ENCODE peak calls at places on chromosomes 2 and 18, in four cellular contexts. Y, I, W and N are unnamed samples.

GRCh38 chr2:119197529-119198266 is 25.9 kb upstream of the STEAP3 start:
- DNase-seq in W (no peak), Y (no peak), I (no peak), N (no peak)

GRCh38 chr2:3492951-3493609 is 26.3 kb downstream of the ADI1 start:
- DNase-seq in Y (no peak), W (no peak), I (peak), N (no peak)

GRCh38 chr2:225041871-225042799 is at the start of gene DOCK10:
- DNase-seq in Y (peak), W (peak), I (peak), N (peak)

GRCh38 chr2:134074619-134075018 is 179.3 kb upstream of the MGAT5 start:
- DNase-seq in I (no peak), Y (no peak), W (no peak), N (no peak)

GRCh38 chr2:18899725-18900124 is 310.4 kb upstream of the NT5C1B start:
- DNase-seq in Y (no peak), W (peak), I (no peak), N (no peak)

GRCh38 chr18:46264255-46264654 is 160.1 kb downstream of the HAUS1 start:
- DNase-seq in Y (no peak), I (peak), W (no peak), N (no peak)

GRCh38 chr2:137383391-137383790 is 580.9 kb upstream of the HNMT start:
- DNase-seq in I (no peak), W (no peak), Y (no peak), N (no peak)

GRCh38 chr2:79876430-79876829 is 363.6 kb downstream of the CTNNA2 start:
- DNase-seq in W (no peak), Y (peak), I (peak), N (no peak)

GRCh38 chr2:17550907-17551306 is 10.4 kb downstream of the VSNL1 start:
- DNase-seq in Y (no peak), W (no peak), I (no peak), N (no peak)

GRCh38 chr18:58314284-58314683 is 270.3 kb downstream of the NEDD4L start:
- DNase-seq in I (peak), Y (no peak), W (peak), N (peak)

GRCh38 chr2:121237980-121238665 is 46.9 kb downstream of the TFCP2L1 start:
- DNase-seq in W (no peak), I (peak), Y (no peak), N (no peak)

GRCh38 chr2:101341421-101341820 is 32.9 kb upstream of the RNF149 start:
- DNase-seq in I (no peak), W (no peak), Y (no peak), N (no peak)

GRCh38 chr2:108943067-108943350 is 46.0 kb downstream of the EDAR start:
- DNase-seq in Y (no peak), W (no peak), I (no peak), N (no peak)

GRCh38 chr2:133790706-133791105 is 222.4 kb upstream of the NCKAP5 start:
- DNase-seq in I (no peak), W (no peak), Y (no peak), N (no peak)

GRCh38 chr2:128516938-128517337 is 198.3 kb upstream of the HS6ST1 start:
- DNase-seq in W (no peak), I (no peak), Y (no peak), N (no peak)

GRCh38 chr2:177165103-177165583 is 47.5 kb upstream of the HNRNPA3 start:
- DNase-seq in Y (peak), I (peak), W (peak), N (peak)

GRCh38 chr2:121189656-121190381 is 95.2 kb downstream of the TFCP2L1 start:
- DNase-seq in Y (no peak), W (no peak), I (no peak), N (no peak)

GRCh38 chr2:175880-176800 is 87.7 kb downstream of the SH3YL1 start:
- DNase-seq in Y (no peak), W (no peak), I (no peak), N (no peak)

GRCh38 chr18:59861009-59861408 is 38.8 kb upstream of the PMAIP1 start:
- DNase-seq in I (no peak), Y (no peak), W (no peak), N (no peak)

GRCh38 chr2:216236486-216236885 is 127.3 kb downstream of the XRCC5 start:
- DNase-seq in I (no peak), W (no peak), Y (no peak), N (no peak)

GRCh38 chr18:79323471-79323870 is 72.3 kb upstream of the NFATC1 start:
- DNase-seq in Y (no peak), I (no peak), W (no peak), N (no peak)

GRCh38 chr2:950627-950992 is at the start of gene SNTG2:
- DNase-seq in I (no peak), Y (peak), W (peak), N (peak)

GRCh38 chr2:226002438-226002837 is 602.9 kb downstream of the NYAP2 start:
- DNase-seq in W (peak), I (peak), Y (no peak), N (peak)

GRCh38 chr18:62999392-62999791 is 284.1 kb downstream of the PHLPP1 start:
- DNase-seq in W (peak), Y (no peak), I (peak), N (peak)